ENCODE peak calls at places on chromosome 16, in eight cellular contexts. One of them, this sample, is unnamed. For H3K9me3, the result is how much of the 10 kb centered on the place peaks cover.

GRCh38 chr16:15777533-15778203 is 79.2 kb downstream of the MYH11 start:
- DNase-seq in right atrium auricular region: no peak
- DNase-seq in adrenal gland: no peak
- DNase-seq in AG04450: peak
- DNase-seq in BE2C: peak
- DNase-seq in left lung: no peak
- DNase-seq in HCT116: peak
- DNase-seq in fibroblast of lung: peak
- DNase-seq in this sample: no peak

GRCh38 chr16:69397821-69398521 is 12.2 kb upstream of the TERF2 start:
- DNase-seq in adrenal gland: peak
- DNase-seq in left lung: no peak
- DNase-seq in AG04450: no peak
- DNase-seq in fibroblast of lung: peak
- DNase-seq in right atrium auricular region: peak
- DNase-seq in BE2C: peak
- DNase-seq in HCT116: peak
- DNase-seq in this sample: no peak

GRCh38 chr16:27495191-27495590 is 54.5 kb downstream of the GTF3C1 start:
- DNase-seq in left lung: peak
- DNase-seq in BE2C: no peak
- DNase-seq in fibroblast of lung: peak
- DNase-seq in adrenal gland: no peak
- DNase-seq in HCT116: no peak
- DNase-seq in AG04450: peak
- DNase-seq in right atrium auricular region: no peak
- DNase-seq in this sample: no peak

GRCh38 chr16:75225678-75226515 is 7.1 kb downstream of the CTRB1 start:
- DNase-seq in AG04450: no peak
- DNase-seq in adrenal gland: no peak
- DNase-seq in right atrium auricular region: no peak
- DNase-seq in left lung: no peak
- DNase-seq in HCT116: no peak
- DNase-seq in BE2C: no peak
- DNase-seq in fibroblast of lung: no peak
- DNase-seq in this sample: no peak

GRCh38 chr16:64380751-64381150 is 741.1 kb downstream of the CDH11 start:
- DNase-seq in right atrium auricular region: no peak
- DNase-seq in BE2C: peak
- DNase-seq in left lung: no peak
- DNase-seq in HCT116: no peak
- DNase-seq in fibroblast of lung: no peak
- DNase-seq in AG04450: no peak
- DNase-seq in adrenal gland: no peak
- DNase-seq in this sample: no peak

GRCh38 chr16:11784048-11784780 is 12.8 kb downstream of the ZC3H7A start:
- DNase-seq in adrenal gland: no peak
- DNase-seq in HCT116: no peak
- DNase-seq in fibroblast of lung: peak
- DNase-seq in right atrium auricular region: no peak
- DNase-seq in BE2C: no peak
- DNase-seq in AG04450: no peak
- DNase-seq in left lung: no peak
- DNase-seq in this sample: no peak

GRCh38 chr16:57951204-57951960 is 19.5 kb downstream of the CNGB1 start:
- DNase-seq in HCT116: no peak
- DNase-seq in adrenal gland: no peak
- DNase-seq in BE2C: no peak
- DNase-seq in AG04450: no peak
- DNase-seq in fibroblast of lung: no peak
- DNase-seq in right atrium auricular region: no peak
- DNase-seq in left lung: no peak
- DNase-seq in this sample: no peak

GRCh38 chr16:56483394-56483793 is 32.0 kb downstream of the OGFOD1 start:
- DNase-seq in BE2C: no peak
- DNase-seq in left lung: no peak
- DNase-seq in fibroblast of lung: no peak
- DNase-seq in adrenal gland: no peak
- DNase-seq in HCT116: no peak
- DNase-seq in AG04450: no peak
- DNase-seq in right atrium auricular region: no peak
- DNase-seq in this sample: no peak

GRCh38 chr16:67212766-67213165 is 13.8 kb downstream of the ELMO3 start:
- DNase-seq in HCT116: no peak
- DNase-seq in AG04450: no peak
- DNase-seq in left lung: no peak
- DNase-seq in fibroblast of lung: no peak
- DNase-seq in BE2C: no peak
- DNase-seq in right atrium auricular region: no peak
- DNase-seq in adrenal gland: no peak
- DNase-seq in this sample: no peak

GRCh38 chr16:66964049-66964448 is 3.0 kb downstream of the CES3 start:
- DNase-seq in AG04450: no peak
- DNase-seq in left lung: no peak
- DNase-seq in adrenal gland: no peak
- DNase-seq in BE2C: peak
- DNase-seq in fibroblast of lung: no peak
- DNase-seq in HCT116: no peak
- DNase-seq in right atrium auricular region: no peak
- DNase-seq in this sample: no peak

GRCh38 chr16:1042776-1043349 is 29.7 kb upstream of the SSTR5 start:
- DNase-seq in AG04450: no peak
- DNase-seq in right atrium auricular region: no peak
- DNase-seq in adrenal gland: no peak
- DNase-seq in fibroblast of lung: no peak
- DNase-seq in BE2C: peak
- DNase-seq in HCT116: no peak
- DNase-seq in left lung: no peak
- DNase-seq in this sample: no peak

GRCh38 chr16:48434653-48435318 is 49.6 kb upstream of the SIAH1 start:
- DNase-seq in BE2C: no peak
- DNase-seq in adrenal gland: peak
- DNase-seq in right atrium auricular region: no peak
- DNase-seq in fibroblast of lung: peak
- DNase-seq in AG04450: no peak
- DNase-seq in left lung: peak
- DNase-seq in HCT116: no peak
- DNase-seq in this sample: no peak

GRCh38 chr16:88971371-88972097 is 5.5 kb downstream of the CBFA2T3 start:
- DNase-seq in BE2C: no peak
- DNase-seq in fibroblast of lung: no peak
- DNase-seq in AG04450: no peak
- DNase-seq in right atrium auricular region: no peak
- DNase-seq in adrenal gland: no peak
- DNase-seq in HCT116: no peak
- DNase-seq in left lung: peak
- DNase-seq in this sample: no peak

GRCh38 chr16:456891-457483 is 31.5 kb downstream of the RAB11FIP3 start:
- DNase-seq in fibroblast of lung: peak
- DNase-seq in HCT116: no peak
- DNase-seq in adrenal gland: peak
- DNase-seq in BE2C: no peak
- DNase-seq in right atrium auricular region: no peak
- DNase-seq in AG04450: no peak
- DNase-seq in left lung: no peak
- DNase-seq in this sample: no peak

GRCh38 chr16:17509194-17509593 is 38.4 kb upstream of the XYLT1 start:
- DNase-seq in adrenal gland: no peak
- DNase-seq in BE2C: no peak
- DNase-seq in left lung: no peak
- DNase-seq in right atrium auricular region: no peak
- DNase-seq in HCT116: no peak
- DNase-seq in fibroblast of lung: peak
- DNase-seq in AG04450: no peak
- DNase-seq in this sample: no peak

GRCh38 chr16:1470543-1471251 is 4.1 kb downstream of the CLCN7 start:
- DNase-seq in AG04450: no peak
- DNase-seq in fibroblast of lung: peak
- DNase-seq in adrenal gland: peak
- DNase-seq in right atrium auricular region: no peak
- DNase-seq in HCT116: no peak
- DNase-seq in BE2C: no peak
- DNase-seq in left lung: peak
- DNase-seq in this sample: no peak

GRCh38 chr16:70594569-70594968 is 51.8 kb upstream of the IL34 start:
- DNase-seq in right atrium auricular region: no peak
- DNase-seq in AG04450: no peak
- DNase-seq in fibroblast of lung: no peak
- DNase-seq in BE2C: no peak
- DNase-seq in HCT116: no peak
- DNase-seq in adrenal gland: peak
- DNase-seq in left lung: peak
- DNase-seq in this sample: no peak

GRCh38 chr16:67260426-67261063 is 11.8 kb downstream of the SLC9A5 start:
- DNase-seq in AG04450: no peak
- DNase-seq in BE2C: peak
- DNase-seq in adrenal gland: peak
- DNase-seq in left lung: no peak
- DNase-seq in fibroblast of lung: peak
- DNase-seq in right atrium auricular region: no peak
- DNase-seq in HCT116: no peak
- DNase-seq in this sample: peak

GRCh38 chr16:89701425-89702406 is at the start of gene SPATA2L:
- DNase-seq in BE2C: peak
- DNase-seq in AG04450: no peak
- DNase-seq in adrenal gland: peak
- DNase-seq in right atrium auricular region: peak
- DNase-seq in HCT116: peak
- DNase-seq in left lung: peak
- DNase-seq in fibroblast of lung: peak
- DNase-seq in this sample: peak

GRCh38 chr16:17556276-17557052 is 85.7 kb upstream of the XYLT1 start:
- DNase-seq in adrenal gland: no peak
- DNase-seq in HCT116: peak
- DNase-seq in fibroblast of lung: peak
- DNase-seq in right atrium auricular region: no peak
- DNase-seq in AG04450: no peak
- DNase-seq in left lung: no peak
- DNase-seq in BE2C: no peak
- DNase-seq in this sample: no peak

GRCh38 chr16:10871157-10871991 is 5.6 kb upstream of the CIITA start:
- DNase-seq in HCT116: peak
- DNase-seq in fibroblast of lung: peak
- DNase-seq in right atrium auricular region: no peak
- DNase-seq in left lung: peak
- DNase-seq in adrenal gland: peak
- DNase-seq in BE2C: no peak
- DNase-seq in AG04450: peak
- DNase-seq in this sample: no peak

GRCh38 chr16:62967606-62968005 is 931.4 kb upstream of the CDH8 start:
- DNase-seq in right atrium auricular region: no peak
- DNase-seq in left lung: no peak
- DNase-seq in fibroblast of lung: no peak
- DNase-seq in AG04450: no peak
- DNase-seq in BE2C: no peak
- DNase-seq in HCT116: no peak
- DNase-seq in adrenal gland: no peak
- DNase-seq in this sample: no peak
- H3K9me3 ChIP-seq in right atrium auricular region: under half
- H3K9me3 ChIP-seq in left lung: under half
- H3K9me3 ChIP-seq in fibroblast of lung: under half
- H3K9me3 ChIP-seq in AG04450: under half
- H3K9me3 ChIP-seq in BE2C: under half
- H3K9me3 ChIP-seq in HCT116: under half
- H3K9me3 ChIP-seq in adrenal gland: under half
- H3K9me3 ChIP-seq in this sample: under half

GRCh38 chr16:73176577-73177013 is 128.7 kb upstream of the ZFHX3 start:
- DNase-seq in left lung: no peak
- DNase-seq in adrenal gland: no peak
- DNase-seq in right atrium auricular region: no peak
- DNase-seq in HCT116: peak
- DNase-seq in BE2C: no peak
- DNase-seq in AG04450: peak
- DNase-seq in fibroblast of lung: peak
- DNase-seq in this sample: no peak
- TF ChIP-seq CTCF in left lung: no peak
- TF ChIP-seq CTCF in adrenal gland: no peak
- TF ChIP-seq CTCF in right atrium auricular region: no peak
- TF ChIP-seq CTCF in HCT116: peak
- TF ChIP-seq CTCF in BE2C: peak
- TF ChIP-seq CTCF in AG04450: peak
- TF ChIP-seq CTCF in fibroblast of lung: peak
- TF ChIP-seq CTCF in this sample: no peak

DNA sequence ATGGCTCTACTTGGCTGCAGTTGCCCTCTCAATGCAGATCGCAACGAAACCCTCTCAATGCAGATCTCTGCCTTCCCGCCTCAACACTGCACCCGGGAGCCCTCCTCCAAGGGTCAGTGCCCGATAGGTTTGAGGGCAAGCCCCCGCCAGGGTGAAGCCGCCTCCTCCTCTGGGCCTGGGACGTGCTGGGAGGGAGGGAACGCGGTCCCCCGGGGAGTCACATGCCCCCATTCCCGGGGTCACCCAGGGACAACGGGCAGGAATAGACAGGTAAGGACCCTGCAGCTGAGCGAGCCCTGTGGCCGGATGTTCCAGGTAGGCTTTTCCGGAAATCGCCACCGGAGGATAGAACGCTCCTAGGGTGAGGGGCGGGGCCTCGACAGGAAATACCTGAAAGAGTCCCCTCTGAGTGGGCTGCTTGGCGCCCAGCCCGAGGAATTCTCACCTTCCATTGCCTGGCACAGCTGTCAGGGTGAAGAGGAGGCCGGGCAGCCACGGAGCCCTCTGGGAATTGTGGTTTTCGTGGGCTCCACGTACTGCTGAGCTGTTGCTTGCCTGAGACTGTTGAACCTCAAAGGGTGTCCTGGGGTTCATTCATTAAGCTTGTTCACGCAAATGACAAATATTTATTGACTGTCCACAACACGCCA is 12.8 kb downstream of the ZNF174 start:
- DNase-seq in fibroblast of lung: peak
- DNase-seq in HCT116: no peak
- DNase-seq in BE2C: peak
- DNase-seq in AG04450: no peak
- DNase-seq in left lung: no peak
- DNase-seq in right atrium auricular region: no peak
- DNase-seq in adrenal gland: no peak
- DNase-seq in this sample: no peak
- H3K9me3 ChIP-seq in fibroblast of lung: under half
- H3K9me3 ChIP-seq in HCT116: under half
- H3K9me3 ChIP-seq in BE2C: under half
- H3K9me3 ChIP-seq in AG04450: half or more
- H3K9me3 ChIP-seq in left lung: half or more
- H3K9me3 ChIP-seq in right atrium auricular region: half or more
- H3K9me3 ChIP-seq in adrenal gland: under half
- H3K9me3 ChIP-seq in this sample: under half

DNA sequence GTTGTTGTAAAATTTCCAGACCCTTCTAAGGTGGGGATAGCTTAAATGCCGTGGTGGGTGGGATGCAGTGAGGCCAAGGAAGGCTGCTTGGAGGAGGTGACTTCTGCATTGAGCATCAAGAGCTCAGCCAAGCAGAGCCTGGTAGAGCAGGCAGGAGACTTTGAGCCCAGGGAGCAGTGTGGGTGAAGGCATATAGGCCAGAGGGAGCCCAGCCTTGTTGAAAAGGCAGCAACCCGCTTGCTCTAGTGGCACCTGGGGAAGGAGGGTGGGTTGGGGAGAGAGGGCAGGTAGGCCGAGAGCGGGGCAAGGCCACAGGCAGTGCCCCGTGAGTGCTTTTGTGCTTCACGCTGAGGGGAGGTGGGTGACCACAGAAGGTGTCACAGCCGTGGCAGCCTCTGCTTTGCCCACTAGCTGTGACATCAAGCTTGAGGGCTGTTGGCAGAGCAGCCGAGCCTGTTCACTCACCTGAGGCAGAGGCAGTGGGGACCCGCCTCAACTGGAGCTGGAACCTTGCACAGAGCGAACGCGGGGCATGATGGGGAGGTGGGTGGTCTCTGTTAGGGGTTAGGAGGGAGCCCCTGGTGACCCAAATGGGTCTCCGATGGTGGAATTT is 56.1 kb downstream of the IRF8 start:
- DNase-seq in right atrium auricular region: no peak
- DNase-seq in AG04450: no peak
- DNase-seq in left lung: no peak
- DNase-seq in fibroblast of lung: no peak
- DNase-seq in BE2C: no peak
- DNase-seq in adrenal gland: no peak
- DNase-seq in HCT116: no peak
- DNase-seq in this sample: no peak
- TF ChIP-seq CTCF in right atrium auricular region: no peak
- TF ChIP-seq CTCF in AG04450: no peak
- TF ChIP-seq CTCF in left lung: no peak
- TF ChIP-seq CTCF in fibroblast of lung: no peak
- TF ChIP-seq CTCF in BE2C: no peak
- TF ChIP-seq CTCF in adrenal gland: no peak
- TF ChIP-seq CTCF in HCT116: no peak
- TF ChIP-seq CTCF in this sample: no peak

This sample was measured in gastrocnemius medialis.